ENCODE peak calls at places on chromosomes 4 and X, in six cellular contexts. P is nephron progenitor cell, E is T-helper 2 cell, K is fibroblast of the conjunctiva, U is NCI-H526 treated with DMSO at 0.1 percent for 48 hours, M is NCI-H2029 treated with DMSO at 0.1 percent for 48 hours. O is an unnamed sample.

GRCh38 chr4:98614655-98615054 is 43.8 kb downstream of the TSPAN5 start:
- DNase-seq in P (no peak), E (no peak), K (no peak), U (no peak), M (no peak), O (no peak)

GRCh38 chr4:57023104-57023503 is 44.4 kb downstream of the POLR2B start:
- DNase-seq in P (no peak), E (no peak), K (no peak), U (no peak), M (no peak), O (peak)

GRCh38 chrX:105483011-105483410 is 262.5 kb upstream of the TEX13A start:
- DNase-seq in P (no peak), E (no peak), K (peak), U (no peak), M (no peak), O (peak)

GRCh38 chr4:85477538-85477937 is 2.6 kb downstream of the ARHGAP24 start:
- DNase-seq in P (no peak), E (no peak), K (no peak), U (no peak), M (no peak), O (peak)

GRCh38 chr4:79467246-79467932 is 59.4 kb upstream of the GK2 start:
- DNase-seq in P (no peak), E (no peak), K (peak), U (no peak), M (no peak), O (peak)

GRCh38 chr4:92600638-92601037 is 296.9 kb downstream of the GRID2 start:
- DNase-seq in P (peak), E (no peak), K (no peak), U (no peak), M (no peak), O (no peak)

GRCh38 chr4:129092636-129093172 is 635 bp downstream of the SCLT1 start:
- DNase-seq in P (no peak), E (no peak), K (no peak), U (peak), M (no peak), O (no peak)

GRCh38 chrX:101507986-101508385 is 22.7 kb downstream of the ARMCX4 start:
- DNase-seq in P (no peak), E (no peak), K (no peak), U (no peak), M (no peak), O (no peak)

GRCh38 chrX:40268126-40268525 is 170.4 kb upstream of the BCOR start:
- DNase-seq in P (no peak), E (no peak), K (no peak), U (no peak), M (no peak), O (no peak)

GRCh38 chrX:150063138-150063518 is 124.8 kb upstream of the EOLA2 start:
- DNase-seq in P (no peak), E (no peak), K (no peak), U (no peak), M (no peak), O (no peak)

GRCh38 chrX:69158166-69159040 is 6.8 kb downstream of the PJA1 start:
- DNase-seq in P (peak), E (no peak), K (peak), U (peak), M (peak), O (no peak)

GRCh38 chr4:152109585-152110509 is 349.0 kb upstream of the GATB start:
- DNase-seq in P (no peak), E (no peak), K (no peak), U (no peak), M (no peak), O (no peak)